ENCODE peak calls at places on chromosomes 2 and 18, in six cellular contexts. H is fibroblast of lung, U is kidney, D is GM23248, L is IMR-90, R is endodermal cell. Z is an unnamed sample.

GRCh38 chr2:154698238-154698788 is at the start of gene KCNJ3:
- DNase-seq in D (no peak), R (peak), U (no peak), H (no peak), L (no peak), Z (no peak)

GRCh38 chr2:41877114-41877513 is 170.7 kb upstream of the PKDCC start:
- DNase-seq in D (no peak), U (no peak), H (no peak), L (no peak), R (no peak), Z (no peak)

GRCh38 chr2:9336534-9337354 is 86.6 kb downstream of the ITGB1BP1 start:
- DNase-seq in H (peak), D (peak), R (no peak), L (peak), U (no peak), Z (peak)

GRCh38 chr2:18247282-18248110 is 313.0 kb downstream of the RDH14 start:
- DNase-seq in U (no peak), L (no peak), R (no peak), D (no peak), H (peak), Z (no peak)

GRCh38 chr2:221075203-221075602 is 496.9 kb downstream of the EPHA4 start:
- DNase-seq in D (peak), L (peak), R (no peak), U (no peak), H (peak), Z (no peak)

GRCh38 chr2:46549159-46549902 is 70.0 kb downstream of the TMEM247 start:
- DNase-seq in D (no peak), L (no peak), U (no peak), R (no peak), H (no peak), Z (no peak)

GRCh38 chr2:232550351-232551261 is at the start of the genes EIF4E2 and TIGD1:
- DNase-seq in H (peak), U (peak), D (peak), R (peak), L (peak), Z (peak)

GRCh38 chr2:189258604-189259003 is 79.0 kb upstream of the COL5A2 start:
- DNase-seq in U (no peak), R (no peak), D (no peak), L (no peak), H (no peak), Z (no peak)

GRCh38 chr2:100252811-100253698 is 69.2 kb downstream of the LONRF2 start:
- DNase-seq in D (no peak), U (no peak), H (no peak), R (peak), L (no peak), Z (no peak)

GRCh38 chr18:35174093-35174731 is 66.6 kb upstream of the ZNF397 start:
- DNase-seq in L (no peak), H (no peak), D (no peak), U (no peak), R (no peak), Z (no peak)

GRCh38 chr18:78865771-78866310 is 113.8 kb upstream of the SALL3 start:
- DNase-seq in U (peak), D (no peak), R (no peak), L (no peak), H (no peak), Z (no peak)
- H3K9ac ChIP-seq in U (no peak), D (no peak), R (no peak), L (no peak), H (no peak), Z (no peak)

GRCh38 chr2:135152361-135152760 is 100.3 kb downstream of the RAB3GAP1 start:
- DNase-seq in H (no peak), R (no peak), U (no peak), L (no peak), D (peak), Z (no peak)
- H3K27ac ChIP-seq in H (no peak), R (no peak), U (no peak), L (no peak), D (no peak), Z (no peak)

GRCh38 chr2:199186226-199186864 is 271.4 kb downstream of the SATB2 start:
- DNase-seq in D (no peak), L (no peak), H (no peak), R (no peak), U (no peak), Z (no peak)
- H3K9ac ChIP-seq in D (no peak), L (no peak), H (no peak), R (no peak), U (no peak), Z (no peak)

GRCh38 chr2:219252570-219252899 is 508 bp upstream of the TUBA4B start:
- DNase-seq in R (no peak), U (no peak), D (peak), L (no peak), H (no peak), Z (no peak)
- H3K27ac ChIP-seq in R (no peak), U (peak), D (no peak), L (no peak), H (no peak), Z (no peak)

DNA sequence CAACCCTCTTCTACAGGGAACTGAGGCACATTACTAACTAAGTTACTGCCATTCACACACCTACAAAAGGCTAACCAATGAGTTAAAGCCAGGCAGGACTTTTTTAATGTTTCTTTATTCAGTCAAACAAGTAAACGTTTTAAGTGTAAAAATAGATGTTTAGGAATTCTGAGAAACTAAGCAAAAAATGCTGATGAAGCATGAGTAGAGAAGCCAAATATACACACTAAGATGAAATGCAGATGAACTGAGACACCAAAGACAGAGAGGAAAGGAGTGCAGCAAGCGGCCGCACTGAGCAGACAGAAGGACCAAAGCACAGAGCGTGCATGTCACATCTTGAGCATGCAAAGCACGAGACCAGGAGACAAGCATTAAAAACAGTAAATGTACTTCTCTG is 17.9 kb downstream of the L3MBTL4 start:
- DNase-seq in R (no peak), L (no peak), D (no peak), H (no peak), U (no peak), Z (no peak)
- H3K9ac ChIP-seq in R (no peak), L (no peak), D (no peak), H (no peak), U (no peak), Z (no peak)

GRCh38 chr2:196271786-196272185 is 100.4 kb upstream of the STK17B start:
- DNase-seq in L (no peak), H (no peak), R (no peak), D (no peak), U (no peak), Z (no peak)

GRCh38 chr2:196268022-196268421 is 96.6 kb upstream of the STK17B start:
- DNase-seq in U (no peak), L (peak), H (no peak), R (no peak), D (no peak), Z (no peak)

GRCh38 chr2:196266351-196266750 is 95.0 kb upstream of the STK17B start:
- DNase-seq in H (no peak), D (no peak), L (no peak), R (no peak), U (no peak), Z (no peak)

GRCh38 chr2:196266855-196267254 is 95.5 kb upstream of the STK17B start:
- DNase-seq in U (no peak), D (no peak), R (no peak), H (peak), L (no peak), Z (no peak)

GRCh38 chr2:196268538-196269338 is 97.4 kb upstream of the STK17B start:
- DNase-seq in U (no peak), H (no peak), R (no peak), D (no peak), L (peak), Z (no peak)
- H3K27ac ChIP-seq in U (no peak), H (peak), R (no peak), D (no peak), L (peak), Z (peak)